ENCODE peak calls at places on chromosome 3, in five cellular contexts. L is stimulated activated CD8-positive, alpha-beta memory T cell treated with anti-CD3 and anti-CD28 coated beads, Interleukin-2, amount 100 ng/mL, for 1 hour; U is endothelial cell; J is ELR; H is progenitor cell of endocrine pancreas. D is an unnamed sample.

GRCh38 chr3:101637461-101637860 is 39.5 kb downstream of the ZBTB11 start:
- DNase-seq in L (no peak), U (no peak), J (no peak), H (no peak), D (no peak)

GRCh38 chr3:166284994-166285393 is 447.8 kb upstream of the BCHE start:
- DNase-seq in L (no peak), U (no peak), J (peak; percentile 56), H (no peak), D (no peak)

GRCh38 chr3:150956376-150956775 is 16.2 kb downstream of the CLRN1 start:
- DNase-seq in L (no peak), U (no peak), J (peak; percentile 68), H (no peak), D (no peak)

GRCh38 chr3:193620650-193621049 is 27.6 kb downstream of the OPA1 start:
- DNase-seq in L (no peak), U (no peak), J (peak; percentile 44), H (no peak), D (no peak)

GRCh38 chr3:191260431-191261303 is 61.6 kb downstream of the OSTN start:
- DNase-seq in L (no peak), U (no peak), J (no peak), H (no peak), D (no peak)

GRCh38 chr3:184480831-184481230 is 80.8 kb upstream of the EPHB3 start:
- DNase-seq in L (no peak), U (no peak), J (no peak), H (no peak), D (no peak)

GRCh38 chr3:127652246-127652995 is 20.3 kb upstream of the ABTB1 start:
- DNase-seq in L (no peak), U (peak; percentile 66), J (peak; percentile 77), H (peak; percentile 50), D (peak; percentile 83)

GRCh38 chr3:127710473-127710941 is 37.8 kb downstream of the ABTB1 start:
- DNase-seq in L (no peak), U (no peak), J (no peak), H (no peak), D (peak; percentile 21)

GRCh38 chr3:159266779-159267178 is 464.9 kb downstream of the MFSD1 start:
- DNase-seq in L (no peak), U (peak; percentile 73), J (peak; percentile 60), H (peak; percentile 35), D (peak; percentile 75)

GRCh38 chr3:14460342-14461005 is 58.1 kb downstream of the SLC6A6 start:
- DNase-seq in L (no peak), U (no peak), J (no peak), H (no peak), D (no peak)

GRCh38 chr3:81734742-81735141 is 26.7 kb downstream of the GBE1 start:
- DNase-seq in L (no peak), U (no peak), J (no peak), H (no peak), D (no peak)

GRCh38 chr3:188187055-188187454 is 33.1 kb downstream of the LPP start:
- DNase-seq in L (no peak), U (no peak), J (peak; percentile 56), H (no peak), D (no peak)

GRCh38 chr3:141401584-141402475 is 33.5 kb downstream of the ZBTB38 start:
- DNase-seq in L (peak; percentile 9), U (peak; percentile 58), J (peak; percentile 59), H (peak; percentile 37), D (peak; percentile 52)

GRCh38 chr3:176514297-176514696 is 683.0 kb downstream of the TBL1XR1 start:
- DNase-seq in L (no peak), U (peak; percentile 56), J (peak; percentile 51), H (no peak), D (peak; percentile 80)

GRCh38 chr3:55341502-55342031 is 145.5 kb downstream of the WNT5A start:
- DNase-seq in L (no peak), U (no peak), J (no peak), H (no peak), D (no peak)

GRCh38 chr3:146160233-146160963 is 586 bp downstream of the PLOD2 start:
- DNase-seq in L (no peak), U (peak; percentile 60), J (peak; percentile 90), H (peak; percentile 34), D (peak; percentile 85)

GRCh38 chr3:169607909-169608308 is 55.6 kb downstream of the MECOM start:
- DNase-seq in L (no peak), U (no peak), J (no peak), H (no peak), D (no peak)

GRCh38 chr3:194330579-194330978 is 20.5 kb downstream of the CPN2 start:
- DNase-seq in L (no peak), U (no peak), J (no peak), H (no peak), D (no peak)

GRCh38 chr3:42079701-42080323 is 11.3 kb upstream of the TRAK1 start:
- DNase-seq in L (no peak), U (no peak), J (no peak), H (no peak), D (no peak)

GRCh38 chr3:124266517-124266916 is 274.6 kb upstream of the ROPN1 start:
- DNase-seq in L (no peak), U (no peak), J (no peak), H (no peak), D (no peak)

GRCh38 chr3:23576379-23576959 is 229.3 kb upstream of the UBE2E1 start:
- DNase-seq in L (no peak), U (no peak), J (no peak), H (no peak), D (no peak)

GRCh38 chr3:43477600-43477999 is 144.2 kb downstream of the ANO10 start:
- DNase-seq in L (peak; percentile 47), U (no peak), J (no peak), H (no peak), D (no peak)

GRCh38 chr3:142180761-142181362 is 31.5 kb upstream of the TFDP2 start:
- DNase-seq in L (no peak), U (peak; percentile 57), J (peak; percentile 60), H (no peak), D (peak; percentile 40)

GRCh38 chr3:172024679-172025078 is 14.7 kb upstream of the FNDC3B start:
- DNase-seq in L (no peak), U (no peak), J (no peak), H (no peak), D (no peak)

GRCh38 chr3:191385101-191385500 is 54.8 kb upstream of the UTS2B start:
- DNase-seq in L (no peak), U (no peak), J (no peak), H (no peak), D (no peak)

GRCh38 chr3:50662408-50662807 is 12.3 kb upstream of the DOCK3 start:
- DNase-seq in L (no peak), U (no peak), J (no peak), H (no peak), D (peak; percentile 11)

GRCh38 chr3:143302638-143303171 is 183.1 kb downstream of the CHST2 start:
- DNase-seq in L (no peak), U (peak; percentile 49), J (peak; percentile 79), H (no peak), D (peak; percentile 38)

GRCh38 chr3:188947401-188947982 is 224.3 kb upstream of the TPRG1 start:
- DNase-seq in L (no peak), U (peak; percentile 70), J (peak; percentile 82), H (peak; percentile 67), D (peak; percentile 94)

GRCh38 chr3:117671707-117672318 is 962.2 kb downstream of the TUSC7 start:
- DNase-seq in L (no peak), U (no peak), J (no peak), H (no peak), D (no peak)